ENCODE peak calls at places on chromosomes 3 and 15, in four cellular contexts. One of them, this sample, is unnamed. For H3K36me3, the result is how much of the 10 kb centered on the place peaks cover.

GRCh38 chr3:45134758-45135521 is 11.2 kb downstream of the CDCP1 start:
- DNase-seq in H1: no peak
- DNase-seq in HepG2: no peak
- DNase-seq in K562: no peak
- DNase-seq in this sample: no peak

GRCh38 chr15:95068847-95069518 is 837.6 kb downstream of the MCTP2 start:
- DNase-seq in HepG2: no peak
- DNase-seq in H1: no peak
- DNase-seq in K562: no peak
- DNase-seq in this sample: no peak

GRCh38 chr3:133945696-133946095 is 50.0 kb upstream of the RAB6B start:
- DNase-seq in K562: no peak
- DNase-seq in H1: no peak
- DNase-seq in HepG2: no peak
- DNase-seq in this sample: no peak

GRCh38 chr15:64151727-64152506 is at the start of gene SNX22:
- DNase-seq in K562: no peak
- DNase-seq in HepG2: no peak
- DNase-seq in H1: no peak
- DNase-seq in this sample: no peak

GRCh38 chr3:33196538-33196937 is 22.1 kb downstream of the SUSD5 start:
- DNase-seq in K562: no peak
- DNase-seq in H1: no peak
- DNase-seq in HepG2: peak
- DNase-seq in this sample: no peak

GRCh38 chr15:47870300-47870955 is 153.1 kb downstream of the SEMA6D start:
- DNase-seq in K562: no peak
- DNase-seq in H1: no peak
- DNase-seq in HepG2: no peak
- DNase-seq in this sample: no peak

GRCh38 chr3:135965129-135965505 is 411 bp upstream of the PPP2R3A start:
- DNase-seq in K562: no peak
- DNase-seq in H1: no peak
- DNase-seq in HepG2: no peak
- DNase-seq in this sample: no peak

GRCh38 chr3:71450985-71451560 is 132.5 kb downstream of the FOXP1 start:
- DNase-seq in K562: no peak
- DNase-seq in HepG2: no peak
- DNase-seq in H1: no peak
- DNase-seq in this sample: no peak

DNA sequence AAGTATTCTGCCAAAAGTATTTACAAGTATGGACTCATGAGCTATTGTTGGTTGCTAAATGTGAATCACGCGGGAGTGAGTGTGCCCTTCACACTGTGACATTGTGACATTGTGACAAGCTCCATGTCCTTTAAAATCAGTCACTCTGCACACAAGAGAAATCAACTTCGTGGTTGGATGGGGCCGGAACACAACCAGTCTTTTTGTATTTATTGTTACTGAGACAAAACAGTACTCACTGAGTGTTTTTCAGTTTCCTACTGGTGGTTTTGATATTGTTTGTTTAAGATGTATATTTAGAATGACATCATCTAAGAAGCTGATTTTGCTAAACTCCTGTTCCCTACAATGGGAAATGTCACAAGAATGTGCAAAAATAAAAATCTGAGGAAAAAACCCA is 30.3 kb downstream of the SYNM start:
- DNase-seq in K562: no peak
- DNase-seq in H1: no peak
- DNase-seq in HepG2: peak
- DNase-seq in this sample: peak
- TF ChIP-seq HDAC2 in K562: no peak
- TF ChIP-seq HDAC2 in H1: no peak
- TF ChIP-seq HDAC2 in HepG2: no peak
- TF ChIP-seq HDAC2 in this sample: no peak

GRCh38 chr15:40773496-40773895 is 3.7 kb downstream of the C15orf62 start:
- DNase-seq in H1: no peak
- DNase-seq in K562: no peak
- DNase-seq in HepG2: no peak
- DNase-seq in this sample: no peak
- H3K36me3 ChIP-seq in H1: under half
- H3K36me3 ChIP-seq in K562: half or more
- H3K36me3 ChIP-seq in HepG2: under half
- H3K36me3 ChIP-seq in this sample: under half

GRCh38 chr3:19396726-19397125 is 248.4 kb downstream of the KCNH8 start:
- DNase-seq in K562: no peak
- DNase-seq in H1: no peak
- DNase-seq in HepG2: no peak
- DNase-seq in this sample: no peak
- TF ChIP-seq HDAC2 in K562: no peak
- TF ChIP-seq HDAC2 in H1: no peak
- TF ChIP-seq HDAC2 in HepG2: no peak
- TF ChIP-seq HDAC2 in this sample: no peak

GRCh38 chr15:66523926-66524325 is 18.8 kb downstream of the ZWILCH start:
- DNase-seq in H1: no peak
- DNase-seq in HepG2: no peak
- DNase-seq in K562: no peak
- DNase-seq in this sample: no peak
- H3K36me3 ChIP-seq in H1: under half
- H3K36me3 ChIP-seq in HepG2: under half
- H3K36me3 ChIP-seq in K562: half or more
- H3K36me3 ChIP-seq in this sample: under half

GRCh38 chr3:23312866-23313265 is 109.7 kb downstream of the UBE2E2 start:
- DNase-seq in K562: no peak
- DNase-seq in H1: no peak
- DNase-seq in HepG2: no peak
- DNase-seq in this sample: no peak
- TF ChIP-seq HDAC2 in K562: no peak
- TF ChIP-seq HDAC2 in H1: no peak
- TF ChIP-seq HDAC2 in HepG2: no peak
- TF ChIP-seq HDAC2 in this sample: no peak

DNA sequence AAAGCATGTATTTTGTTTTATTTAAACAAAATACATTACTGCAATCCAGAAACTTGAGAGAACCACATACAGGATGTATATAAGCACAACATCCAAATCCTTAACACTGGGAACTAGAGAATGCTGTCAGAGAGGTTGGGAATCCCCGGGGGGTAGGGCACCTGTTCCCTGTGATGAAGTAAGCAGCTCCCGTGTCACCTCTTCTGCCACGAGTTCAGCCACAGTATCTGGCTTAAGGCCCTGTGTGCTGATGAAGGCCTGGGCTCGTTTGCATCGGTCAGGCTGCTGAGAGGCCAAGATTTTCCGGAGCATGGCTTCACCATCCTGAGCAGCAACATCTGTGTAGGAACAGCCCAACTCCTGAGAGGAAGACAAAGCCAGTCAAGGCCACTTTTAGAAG is 36.4 kb downstream of the EIF3J start:
- DNase-seq in H1: no peak
- DNase-seq in HepG2: no peak
- DNase-seq in K562: no peak
- DNase-seq in this sample: no peak
- H3K36me3 ChIP-seq in H1: under half
- H3K36me3 ChIP-seq in HepG2: under half
- H3K36me3 ChIP-seq in K562: under half
- H3K36me3 ChIP-seq in this sample: under half

This sample was measured in GM12878.